ENCODE peak calls at places on chromosomes 3 and 15, in five cellular contexts. Z is IMR-90, Y is lower leg skin, P is colonic mucosa, G is skeletal muscle cell. I is an unnamed sample.

GRCh38 chr15:62112616-62113593 is 46.1 kb downstream of the C2CD4A start:
- DNase-seq in Z (peak), Y (no peak), P (no peak), G (peak), I (no peak)

GRCh38 chr3:162491957-162492356 is 995.3 kb downstream of the OTOL1 start:
- DNase-seq in Z (peak), Y (no peak), P (no peak), G (peak), I (no peak)

GRCh38 chr15:49855917-49856637 is 235.2 kb downstream of the DTWD1 start:
- DNase-seq in Z (peak), Y (no peak), P (no peak), G (peak), I (no peak)

GRCh38 chr3:73236867-73237266 is 175.4 kb downstream of the EBLN2 start:
- DNase-seq in Z (no peak), Y (no peak), P (no peak), G (no peak), I (no peak)

GRCh38 chr3:197956626-197956988 is 3.4 kb upstream of the LMLN start:
- DNase-seq in Z (no peak), Y (no peak), P (no peak), G (no peak), I (no peak)

GRCh38 chr3:69422751-69423150 is 36.9 kb upstream of the FRMD4B start:
- DNase-seq in Z (peak), Y (no peak), P (no peak), G (no peak), I (no peak)

GRCh38 chr15:41079717-41080116 is 36.4 kb downstream of the INO80 start:
- DNase-seq in Z (no peak), Y (no peak), P (no peak), G (no peak), I (no peak)

GRCh38 chr3:32371466-32372212 is 20.0 kb upstream of the CMTM7 start:
- DNase-seq in Z (no peak), Y (no peak), P (no peak), G (no peak), I (no peak)

GRCh38 chr15:31455499-31455898 is 128.9 kb downstream of the KLF13 start:
- DNase-seq in Z (no peak), Y (peak), P (no peak), G (no peak), I (no peak)

GRCh38 chr15:43517354-43518072 is at the start of gene MAP1A:
- DNase-seq in Z (peak), Y (peak), P (peak), G (peak), I (peak)

GRCh38 chr3:195838714-195839113 is 27.0 kb upstream of the MUC4 start:
- DNase-seq in Z (no peak), Y (no peak), P (no peak), G (no peak), I (no peak)

GRCh38 chr15:91849749-91850161 is 3.8 kb upstream of the SLCO3A1 start:
- DNase-seq in Z (peak), Y (no peak), P (no peak), G (no peak), I (no peak)

GRCh38 chr15:29911705-29912104 is 89.4 kb upstream of the TJP1 start:
- DNase-seq in Z (peak), Y (no peak), P (no peak), G (no peak), I (no peak)

GRCh38 chr15:81098884-81099601 is 35.0 kb upstream of the CFAP161 start:
- DNase-seq in Z (peak), Y (no peak), P (no peak), G (no peak), I (no peak)

GRCh38 chr3:151305081-151305777 is 11.4 kb downstream of the GPR87 start:
- DNase-seq in Z (peak), Y (peak), P (peak), G (peak), I (peak)

GRCh38 chr3:172249039-172249438 is 199.2 kb downstream of the GHSR start:
- DNase-seq in Z (peak), Y (no peak), P (no peak), G (no peak), I (no peak)

GRCh38 chr3:41116851-41117250 is 82.5 kb upstream of the CTNNB1 start:
- DNase-seq in Z (no peak), Y (no peak), P (no peak), G (no peak), I (no peak)

GRCh38 chr15:49331951-49332350 is 91.1 kb upstream of the FGF7 start:
- DNase-seq in Z (peak), Y (no peak), P (no peak), G (peak), I (no peak)

DNA sequence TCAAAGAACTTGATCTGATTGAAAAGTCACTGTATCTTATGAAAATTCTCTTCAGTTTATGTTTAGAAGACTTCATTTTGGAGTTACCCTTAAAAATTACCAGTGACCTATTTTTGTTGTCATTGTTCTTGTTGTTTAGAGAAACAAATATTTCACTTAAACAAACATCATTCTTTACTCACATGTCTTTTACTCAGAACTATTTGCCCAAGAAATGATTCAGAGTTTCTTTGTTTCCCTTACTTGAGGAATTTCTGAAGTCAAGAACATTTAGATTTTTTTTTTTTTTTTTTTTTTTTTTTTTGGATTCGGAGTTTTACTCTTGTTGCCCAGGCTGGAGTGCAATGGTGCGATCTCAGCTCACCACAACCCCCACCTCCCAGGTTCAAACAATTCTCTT is 259.6 kb upstream of the UBE2E1 start:
- DNase-seq in Z (no peak), Y (no peak), P (no peak), G (no peak), I (no peak)
- H3K4me3 ChIP-seq in Z (no peak), Y (no peak), P (no peak), G (no peak), I (no peak)

DNA sequence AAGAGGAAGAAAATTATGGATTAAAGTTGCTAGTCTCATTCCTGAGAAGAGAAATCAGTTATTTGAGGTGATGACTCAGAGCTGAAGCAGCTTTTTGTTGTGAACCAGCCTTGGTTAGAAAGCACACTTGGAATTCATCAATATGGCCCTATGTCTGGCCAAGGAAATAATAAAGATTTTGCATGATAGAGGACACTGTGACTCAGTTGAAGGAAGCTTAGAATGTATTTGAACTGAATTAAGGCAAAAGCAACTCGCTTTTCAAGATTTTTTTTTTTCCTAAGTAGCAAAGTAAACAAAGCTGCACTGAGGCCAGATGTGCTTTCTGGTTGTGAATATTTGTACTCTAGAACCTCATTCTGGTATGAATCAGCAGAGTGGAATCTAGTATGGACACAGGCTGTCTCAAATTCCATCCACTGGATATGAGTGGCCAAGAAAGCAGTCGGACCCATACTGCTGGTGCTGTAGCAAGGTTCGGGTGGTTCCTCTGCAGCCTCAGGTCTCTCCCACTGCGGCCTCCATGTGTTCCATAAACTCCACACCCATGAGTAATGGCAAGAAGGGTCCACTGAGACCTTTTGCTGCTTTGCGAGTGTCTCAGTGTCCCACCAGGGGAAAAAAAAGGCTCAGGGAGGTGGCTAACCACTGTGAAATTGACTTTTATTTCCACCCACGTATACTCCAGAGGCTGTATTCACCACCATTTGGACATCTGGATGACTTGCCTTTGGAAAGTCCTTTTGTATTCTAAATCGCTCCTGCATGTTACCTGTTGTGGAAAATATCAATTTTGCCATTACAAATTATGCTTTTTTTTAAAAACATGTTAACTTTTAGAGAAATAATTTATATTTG is 53.1 kb downstream of the TGFBR2 start:
- DNase-seq in Z (peak), Y (no peak), P (no peak), G (peak), I (no peak)
- H3K4me3 ChIP-seq in Z (no peak), Y (no peak), P (no peak), G (no peak), I (no peak)

GRCh38 chr3:129794319-129795201 is 99.0 kb downstream of the TMCC1 start:
- DNase-seq in Z (no peak), Y (no peak), P (peak), G (no peak), I (peak)

GRCh38 chr3:129795596-129795995 is 97.9 kb downstream of the TMCC1 start:
- DNase-seq in Z (peak), Y (no peak), P (no peak), G (no peak), I (no peak)

GRCh38 chr3:129796146-129796545 is 97.4 kb downstream of the TMCC1 start:
- DNase-seq in Z (no peak), Y (no peak), P (no peak), G (no peak), I (no peak)

GRCh38 chr3:129793947-129794318 is 99.6 kb downstream of the TMCC1 start:
- DNase-seq in Z (no peak), Y (no peak), P (no peak), G (no peak), I (no peak)

GRCh38 chr3:129793356-129793755 is 100.2 kb downstream of the TMCC1 start:
- DNase-seq in Z (no peak), Y (no peak), P (no peak), G (no peak), I (no peak)
- H3K4me3 ChIP-seq in Z (no peak), Y (no peak), P (no peak), G (no peak), I (peak)

GRCh38 chr15:60541784-60542617 is 63.1 kb upstream of the ICE2 start:
- DNase-seq in Z (no peak), Y (no peak), P (no peak), G (no peak), I (no peak)
- H3K4me3 ChIP-seq in Z (no peak), Y (no peak), P (no peak), G (no peak), I (no peak)

DNA sequence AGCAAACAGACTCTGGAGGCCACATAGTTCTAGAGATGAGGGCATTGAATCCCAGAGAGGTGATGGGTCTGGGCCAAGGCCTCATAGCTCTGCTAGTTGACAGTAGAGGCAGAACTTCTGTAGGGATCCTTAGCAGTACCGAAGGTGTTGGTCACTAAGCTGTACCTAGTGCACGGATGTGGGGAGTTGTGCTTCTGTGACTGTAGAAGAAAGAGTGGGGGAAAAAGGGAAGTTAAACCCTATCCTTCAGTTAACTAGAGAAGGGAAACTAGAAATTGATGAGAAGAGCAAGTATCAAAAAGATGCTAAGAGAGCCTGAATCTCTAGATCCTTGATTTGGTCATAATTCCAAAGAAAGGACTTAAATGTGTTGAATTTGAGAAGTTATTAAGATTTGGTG is 186.7 kb downstream of the NFKBIZ start:
- DNase-seq in Z (no peak), Y (no peak), P (no peak), G (no peak), I (no peak)
- H3K4me3 ChIP-seq in Z (no peak), Y (no peak), P (no peak), G (no peak), I (no peak)

GRCh38 chr15:88844749-88845386 is 41.6 kb downstream of the ACAN start:
- DNase-seq in Z (no peak), Y (no peak), P (no peak), G (no peak), I (no peak)

GRCh38 chr15:88845616-88846015 is 42.4 kb downstream of the ACAN start:
- DNase-seq in Z (no peak), Y (no peak), P (no peak), G (no peak), I (no peak)

GRCh38 chr15:88847144-88847543 is 43.9 kb downstream of the ACAN start:
- DNase-seq in Z (no peak), Y (no peak), P (no peak), G (no peak), I (no peak)

GRCh38 chr15:88849376-88850122 is 45.8 kb downstream of the HAPLN3 start:
- DNase-seq in Z (no peak), Y (no peak), P (no peak), G (no peak), I (no peak)

DNA sequence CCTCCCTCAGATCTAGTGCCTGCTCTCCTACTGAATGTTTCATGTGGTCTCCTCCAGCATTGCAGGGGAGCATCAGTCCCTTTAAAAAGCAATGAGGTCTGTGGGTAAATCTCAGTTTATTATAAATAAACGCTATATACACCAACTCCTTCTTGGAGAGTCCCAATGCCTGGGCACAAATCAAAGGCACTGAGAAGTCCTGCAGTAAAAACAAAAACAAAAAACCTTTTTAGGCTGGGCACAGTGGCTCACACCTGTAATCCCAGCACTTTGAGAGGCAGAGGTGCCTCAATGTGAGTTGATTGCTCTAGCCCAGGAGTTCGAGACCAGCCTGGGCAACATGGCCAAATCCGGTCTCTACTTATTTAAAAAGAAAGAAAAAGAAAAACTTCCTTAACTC is 45.0 kb downstream of the ACAN start:
- DNase-seq in Z (no peak), Y (no peak), P (no peak), G (no peak), I (no peak)
- H3K4me3 ChIP-seq in Z (no peak), Y (no peak), P (no peak), G (no peak), I (no peak)

DNA sequence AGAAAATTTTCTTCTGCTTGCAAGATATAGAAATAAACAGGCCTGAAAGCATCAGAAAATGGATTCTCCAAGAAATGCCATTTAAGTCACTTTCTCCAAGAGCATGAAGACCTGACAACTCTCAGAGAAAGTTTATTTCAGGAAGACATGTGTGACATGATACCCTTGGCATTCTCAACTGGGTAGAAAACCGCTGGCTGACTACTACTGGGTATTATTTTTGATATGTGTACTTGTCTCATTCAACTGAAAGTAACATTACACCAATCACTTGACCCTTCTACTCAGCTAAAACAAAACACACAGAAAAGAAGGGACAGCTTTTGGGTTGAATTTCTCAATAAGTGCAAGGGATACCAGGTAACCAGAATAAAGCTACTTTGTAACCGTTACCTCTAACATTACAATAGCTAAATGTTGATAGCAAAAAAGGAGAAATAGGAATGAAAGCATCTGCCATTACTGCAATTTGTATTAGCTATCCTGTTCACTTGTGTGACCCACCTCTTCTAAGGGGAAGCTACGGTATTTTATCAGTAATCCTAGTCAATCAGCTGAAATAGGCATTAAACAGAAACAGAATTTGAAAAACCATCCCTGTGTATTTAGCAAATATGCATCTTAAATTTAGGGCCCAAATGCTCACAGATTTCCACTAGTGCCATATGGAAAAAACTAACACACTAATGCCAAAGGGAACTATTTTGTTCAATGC is 7.3 kb downstream of the TRA2B start:
- DNase-seq in Z (peak), Y (no peak), P (no peak), G (no peak), I (no peak)
- H3K4me3 ChIP-seq in Z (no peak), Y (no peak), P (no peak), G (peak), I (no peak)

GRCh38 chr3:11641316-11641682 is 2.4 kb downstream of the VGLL4 start:
- DNase-seq in Z (peak), Y (no peak), P (no peak), G (no peak), I (no peak)

GRCh38 chr3:11637901-11638668 is 5.6 kb downstream of the VGLL4 start:
- DNase-seq in Z (peak), Y (no peak), P (no peak), G (no peak), I (no peak)

GRCh38 chr3:11636372-11636760 is 7.3 kb downstream of the VGLL4 start:
- DNase-seq in Z (no peak), Y (no peak), P (no peak), G (no peak), I (no peak)

GRCh38 chr3:11640009-11640673 is 3.6 kb downstream of the VGLL4 start:
- DNase-seq in Z (peak), Y (no peak), P (no peak), G (no peak), I (no peak)

GRCh38 chr3:11638669-11639402 is 4.9 kb downstream of the VGLL4 start:
- DNase-seq in Z (no peak), Y (no peak), P (no peak), G (no peak), I (no peak)
- H3K4me3 ChIP-seq in Z (no peak), Y (no peak), P (no peak), G (peak), I (peak)

I was measured in upper lobe of right lung.